ENCODE peak calls at places on chromosomes 13 and 19, in nine cellular contexts. One of them, this sample, is unnamed.

GRCh38 chr19:40035996-40036395 is 20.0 kb downstream of the ZNF780B start:
- DNase-seq in uterus: no peak
- DNase-seq in endothelial cell of umbilical vein: no peak
- DNase-seq in breast epithelium: no peak
- DNase-seq in astrocyte: peak; percentile 5
- DNase-seq in AG09309: no peak
- DNase-seq in nephron progenitor cell: no peak
- DNase-seq in cardiac fibroblast: no peak
- DNase-seq in H9: no peak
- DNase-seq in this sample: no peak

GRCh38 chr19:46180701-46181385 is 32.8 kb downstream of the IGFL2 start:
- DNase-seq in uterus: no peak
- DNase-seq in endothelial cell of umbilical vein: peak; percentile 20
- DNase-seq in breast epithelium: no peak
- DNase-seq in astrocyte: peak; percentile 78
- DNase-seq in AG09309: no peak
- DNase-seq in nephron progenitor cell: no peak
- DNase-seq in cardiac fibroblast: no peak
- DNase-seq in H9: no peak
- DNase-seq in this sample: no peak

GRCh38 chr13:33057019-33057785 is 41.0 kb downstream of the KL start:
- DNase-seq in uterus: no peak
- DNase-seq in endothelial cell of umbilical vein: peak; percentile 45
- DNase-seq in breast epithelium: no peak
- DNase-seq in astrocyte: no peak
- DNase-seq in AG09309: no peak
- DNase-seq in nephron progenitor cell: no peak
- DNase-seq in cardiac fibroblast: peak; percentile 42
- DNase-seq in H9: no peak
- DNase-seq in this sample: no peak

GRCh38 chr19:13146763-13147563 is 3.2 kb downstream of the STX10 start:
- DNase-seq in uterus: no peak
- DNase-seq in endothelial cell of umbilical vein: no peak
- DNase-seq in breast epithelium: no peak
- DNase-seq in astrocyte: no peak
- DNase-seq in AG09309: no peak
- DNase-seq in nephron progenitor cell: no peak
- DNase-seq in cardiac fibroblast: peak; percentile 57
- DNase-seq in H9: no peak
- DNase-seq in this sample: peak; percentile 69

GRCh38 chr13:64274481-64275217 is 2859.0 kb upstream of the PCDH20 start:
- DNase-seq in uterus: no peak
- DNase-seq in endothelial cell of umbilical vein: peak; percentile 68
- DNase-seq in breast epithelium: no peak
- DNase-seq in astrocyte: peak; percentile 67
- DNase-seq in AG09309: no peak
- DNase-seq in nephron progenitor cell: no peak
- DNase-seq in cardiac fibroblast: peak; percentile 60
- DNase-seq in H9: no peak
- DNase-seq in this sample: no peak

GRCh38 chr19:35330475-35330874 is 1.5 kb downstream of the CD22 start:
- DNase-seq in uterus: no peak
- DNase-seq in endothelial cell of umbilical vein: no peak
- DNase-seq in breast epithelium: no peak
- DNase-seq in astrocyte: no peak
- DNase-seq in AG09309: no peak
- DNase-seq in nephron progenitor cell: no peak
- DNase-seq in cardiac fibroblast: no peak
- DNase-seq in H9: no peak
- DNase-seq in this sample: no peak

GRCh38 chr13:49641810-49642291 is 13.5 kb downstream of the ARL11 start:
- DNase-seq in uterus: no peak
- DNase-seq in endothelial cell of umbilical vein: no peak
- DNase-seq in breast epithelium: no peak
- DNase-seq in astrocyte: peak; percentile 79
- DNase-seq in AG09309: peak; percentile 81
- DNase-seq in nephron progenitor cell: no peak
- DNase-seq in cardiac fibroblast: peak; percentile 93
- DNase-seq in H9: no peak
- DNase-seq in this sample: no peak

GRCh38 chr19:29964171-29964570 is 22.1 kb downstream of the URI1 start:
- DNase-seq in uterus: no peak
- DNase-seq in endothelial cell of umbilical vein: no peak
- DNase-seq in breast epithelium: no peak
- DNase-seq in astrocyte: no peak
- DNase-seq in AG09309: no peak
- DNase-seq in nephron progenitor cell: no peak
- DNase-seq in cardiac fibroblast: peak; percentile 45
- DNase-seq in H9: no peak
- DNase-seq in this sample: no peak

GRCh38 chr19:7620442-7621412 is 8.6 kb downstream of the XAB2 start:
- DNase-seq in uterus: no peak
- DNase-seq in endothelial cell of umbilical vein: no peak
- DNase-seq in breast epithelium: no peak
- DNase-seq in astrocyte: no peak
- DNase-seq in AG09309: no peak
- DNase-seq in nephron progenitor cell: no peak
- DNase-seq in cardiac fibroblast: no peak
- DNase-seq in H9: no peak
- DNase-seq in this sample: no peak

GRCh38 chr13:110607675-110608224 is 7.6 kb upstream of the NAXD start:
- DNase-seq in uterus: no peak
- DNase-seq in endothelial cell of umbilical vein: no peak
- DNase-seq in breast epithelium: no peak
- DNase-seq in astrocyte: no peak
- DNase-seq in AG09309: no peak
- DNase-seq in nephron progenitor cell: no peak
- DNase-seq in cardiac fibroblast: no peak
- DNase-seq in H9: no peak
- DNase-seq in this sample: no peak

GRCh38 chr19:5191091-5191490 is 149.5 kb downstream of the PTPRS start:
- DNase-seq in uterus: no peak
- DNase-seq in endothelial cell of umbilical vein: no peak
- DNase-seq in breast epithelium: no peak
- DNase-seq in astrocyte: peak; percentile 40
- DNase-seq in AG09309: no peak
- DNase-seq in nephron progenitor cell: no peak
- DNase-seq in cardiac fibroblast: no peak
- DNase-seq in H9: no peak
- DNase-seq in this sample: no peak

GRCh38 chr19:5292453-5292842 is 48.2 kb downstream of the PTPRS start:
- DNase-seq in uterus: no peak
- DNase-seq in endothelial cell of umbilical vein: no peak
- DNase-seq in breast epithelium: no peak
- DNase-seq in astrocyte: no peak
- DNase-seq in AG09309: no peak
- DNase-seq in nephron progenitor cell: no peak
- DNase-seq in cardiac fibroblast: peak; percentile 56
- DNase-seq in H9: no peak
- DNase-seq in this sample: no peak

GRCh38 chr13:44955421-44955820 is 33.9 kb downstream of the NUFIP1 start:
- DNase-seq in uterus: no peak
- DNase-seq in endothelial cell of umbilical vein: no peak
- DNase-seq in breast epithelium: no peak
- DNase-seq in astrocyte: no peak
- DNase-seq in AG09309: no peak
- DNase-seq in nephron progenitor cell: no peak
- DNase-seq in cardiac fibroblast: peak; percentile 52
- DNase-seq in H9: no peak
- DNase-seq in this sample: peak; percentile 2

DNA sequence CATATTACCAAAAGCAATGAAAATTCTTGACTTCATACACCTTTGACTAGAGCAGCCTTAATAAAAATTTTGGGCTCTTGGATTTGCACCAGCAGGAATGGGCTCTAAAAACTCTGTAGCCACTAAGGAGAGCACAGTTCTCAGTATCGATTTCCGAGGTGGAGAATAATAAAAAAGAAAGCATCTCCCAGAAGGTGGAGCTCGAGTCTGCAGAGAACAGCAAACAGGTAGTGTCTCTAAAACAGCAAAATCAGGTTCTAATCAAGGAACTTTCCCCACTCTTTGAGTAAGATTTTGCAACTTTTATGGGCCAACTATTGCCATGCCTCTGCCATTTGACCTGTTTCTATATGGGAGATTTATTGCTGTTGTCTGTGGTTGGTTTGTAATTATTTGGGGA is 258.7 kb upstream of the GPC6 start:
- DNase-seq in uterus: no peak
- DNase-seq in endothelial cell of umbilical vein: no peak
- DNase-seq in breast epithelium: no peak
- DNase-seq in astrocyte: no peak
- DNase-seq in AG09309: peak; percentile 1
- DNase-seq in nephron progenitor cell: no peak
- DNase-seq in cardiac fibroblast: peak; percentile 29
- DNase-seq in H9: no peak
- DNase-seq in this sample: no peak
- TF ChIP-seq CTCF in uterus: no peak
- TF ChIP-seq CTCF in endothelial cell of umbilical vein: no peak
- TF ChIP-seq CTCF in breast epithelium: no peak
- TF ChIP-seq CTCF in astrocyte: no peak
- TF ChIP-seq CTCF in AG09309: peak; percentile 42
- TF ChIP-seq CTCF in nephron progenitor cell: no peak
- TF ChIP-seq CTCF in cardiac fibroblast: peak; percentile 29
- TF ChIP-seq CTCF in H9: peak; percentile 40
- TF ChIP-seq CTCF in this sample: no peak

DNA sequence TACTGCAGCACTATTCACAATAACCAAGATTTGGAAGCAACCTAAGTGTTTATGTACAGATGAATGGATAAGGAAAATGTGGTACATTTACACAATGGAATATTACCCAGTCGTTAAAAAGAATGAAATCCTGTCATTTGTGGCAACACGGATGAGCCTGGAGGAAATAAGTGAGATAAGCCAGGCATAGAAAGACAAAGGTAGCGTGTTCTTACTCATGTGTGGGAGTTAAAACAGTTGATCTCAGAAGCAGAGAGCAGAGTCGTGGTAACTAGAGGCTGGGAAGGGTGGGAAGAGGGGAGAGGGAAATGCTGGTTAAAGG is 29.5 kb downstream of the LILRB4 start:
- DNase-seq in uterus: no peak
- DNase-seq in endothelial cell of umbilical vein: no peak
- DNase-seq in breast epithelium: no peak
- DNase-seq in astrocyte: no peak
- DNase-seq in AG09309: no peak
- DNase-seq in nephron progenitor cell: no peak
- DNase-seq in cardiac fibroblast: no peak
- DNase-seq in H9: no peak
- DNase-seq in this sample: no peak
- TF ChIP-seq CTCF in uterus: no peak
- TF ChIP-seq CTCF in endothelial cell of umbilical vein: no peak
- TF ChIP-seq CTCF in breast epithelium: no peak
- TF ChIP-seq CTCF in astrocyte: no peak
- TF ChIP-seq CTCF in AG09309: no peak
- TF ChIP-seq CTCF in nephron progenitor cell: no peak
- TF ChIP-seq CTCF in cardiac fibroblast: no peak
- TF ChIP-seq CTCF in H9: no peak
- TF ChIP-seq CTCF in this sample: no peak

GRCh38 chr13:67048084-67048792 is 181.9 kb downstream of the PCDH9 start:
- DNase-seq in uterus: no peak
- DNase-seq in endothelial cell of umbilical vein: peak; percentile 80
- DNase-seq in breast epithelium: no peak
- DNase-seq in astrocyte: peak; percentile 95
- DNase-seq in AG09309: no peak
- DNase-seq in nephron progenitor cell: no peak
- DNase-seq in cardiac fibroblast: peak; percentile 93
- DNase-seq in H9: no peak
- DNase-seq in this sample: no peak
- TF ChIP-seq CTCF in uterus: no peak
- TF ChIP-seq CTCF in endothelial cell of umbilical vein: no peak
- TF ChIP-seq CTCF in breast epithelium: no peak
- TF ChIP-seq CTCF in astrocyte: no peak
- TF ChIP-seq CTCF in AG09309: no peak
- TF ChIP-seq CTCF in nephron progenitor cell: no peak
- TF ChIP-seq CTCF in cardiac fibroblast: no peak
- TF ChIP-seq CTCF in H9: no peak
- TF ChIP-seq CTCF in this sample: no peak

GRCh38 chr13:70613295-70613694 is 505.0 kb upstream of the KLHL1 start:
- DNase-seq in uterus: no peak
- DNase-seq in endothelial cell of umbilical vein: peak; percentile 25
- DNase-seq in breast epithelium: no peak
- DNase-seq in astrocyte: no peak
- DNase-seq in AG09309: no peak
- DNase-seq in nephron progenitor cell: no peak
- DNase-seq in cardiac fibroblast: no peak
- DNase-seq in H9: no peak
- DNase-seq in this sample: no peak
- TF ChIP-seq CTCF in uterus: no peak
- TF ChIP-seq CTCF in endothelial cell of umbilical vein: peak; percentile 25
- TF ChIP-seq CTCF in breast epithelium: no peak
- TF ChIP-seq CTCF in astrocyte: peak; percentile 36
- TF ChIP-seq CTCF in AG09309: no peak
- TF ChIP-seq CTCF in nephron progenitor cell: peak; percentile 44
- TF ChIP-seq CTCF in cardiac fibroblast: no peak
- TF ChIP-seq CTCF in H9: peak; percentile 66
- TF ChIP-seq CTCF in this sample: no peak

GRCh38 chr13:113124211-113125025 is 1.8 kb downstream of the F10 start:
- DNase-seq in uterus: peak; percentile 7
- DNase-seq in endothelial cell of umbilical vein: no peak
- DNase-seq in breast epithelium: peak; percentile 25
- DNase-seq in astrocyte: no peak
- DNase-seq in AG09309: no peak
- DNase-seq in nephron progenitor cell: no peak
- DNase-seq in cardiac fibroblast: no peak
- DNase-seq in H9: no peak
- DNase-seq in this sample: no peak

GRCh38 chr13:113121183-113121927 is 1.2 kb upstream of the F10 start:
- DNase-seq in uterus: no peak
- DNase-seq in endothelial cell of umbilical vein: no peak
- DNase-seq in breast epithelium: peak; percentile 33
- DNase-seq in astrocyte: no peak
- DNase-seq in AG09309: no peak
- DNase-seq in nephron progenitor cell: no peak
- DNase-seq in cardiac fibroblast: no peak
- DNase-seq in H9: no peak
- DNase-seq in this sample: no peak

GRCh38 chr13:113121928-113122420 is 625 bp upstream of the F10 start:
- DNase-seq in uterus: no peak
- DNase-seq in endothelial cell of umbilical vein: no peak
- DNase-seq in breast epithelium: peak; percentile 40
- DNase-seq in astrocyte: no peak
- DNase-seq in AG09309: no peak
- DNase-seq in nephron progenitor cell: no peak
- DNase-seq in cardiac fibroblast: no peak
- DNase-seq in H9: peak; percentile 27
- DNase-seq in this sample: no peak

GRCh38 chr13:113122571-113123225 is at the start of gene F10:
- DNase-seq in uterus: peak; percentile 70
- DNase-seq in endothelial cell of umbilical vein: no peak
- DNase-seq in breast epithelium: peak; percentile 53
- DNase-seq in astrocyte: no peak
- DNase-seq in AG09309: peak; percentile 4
- DNase-seq in nephron progenitor cell: peak; percentile 54
- DNase-seq in cardiac fibroblast: peak; percentile 78
- DNase-seq in H9: peak; percentile 88
- DNase-seq in this sample: peak; percentile 9

GRCh38 chr13:113123226-113124150 is 889 bp downstream of the F10 start:
- DNase-seq in uterus: no peak
- DNase-seq in endothelial cell of umbilical vein: no peak
- DNase-seq in breast epithelium: peak; percentile 27
- DNase-seq in astrocyte: no peak
- DNase-seq in AG09309: no peak
- DNase-seq in nephron progenitor cell: no peak
- DNase-seq in cardiac fibroblast: no peak
- DNase-seq in H9: peak; percentile 41
- DNase-seq in this sample: no peak
- TF ChIP-seq CTCF in uterus: no peak
- TF ChIP-seq CTCF in endothelial cell of umbilical vein: peak; percentile 5
- TF ChIP-seq CTCF in breast epithelium: no peak
- TF ChIP-seq CTCF in astrocyte: no peak
- TF ChIP-seq CTCF in AG09309: peak; percentile 19
- TF ChIP-seq CTCF in nephron progenitor cell: no peak
- TF ChIP-seq CTCF in cardiac fibroblast: peak; percentile 21
- TF ChIP-seq CTCF in H9: peak; percentile 53
- TF ChIP-seq CTCF in this sample: no peak

GRCh38 chr13:27383104-27383921 is 41.1 kb upstream of the GTF3A start:
- DNase-seq in uterus: no peak
- DNase-seq in endothelial cell of umbilical vein: no peak
- DNase-seq in breast epithelium: no peak
- DNase-seq in astrocyte: no peak
- DNase-seq in AG09309: no peak
- DNase-seq in nephron progenitor cell: no peak
- DNase-seq in cardiac fibroblast: no peak
- DNase-seq in H9: peak; percentile 70
- DNase-seq in this sample: no peak
- TF ChIP-seq CTCF in uterus: no peak
- TF ChIP-seq CTCF in endothelial cell of umbilical vein: no peak
- TF ChIP-seq CTCF in breast epithelium: no peak
- TF ChIP-seq CTCF in astrocyte: no peak
- TF ChIP-seq CTCF in AG09309: no peak
- TF ChIP-seq CTCF in nephron progenitor cell: no peak
- TF ChIP-seq CTCF in cardiac fibroblast: no peak
- TF ChIP-seq CTCF in H9: peak; percentile 13
- TF ChIP-seq CTCF in this sample: no peak